ENCODE peak calls at places on chromosomes 3 and 15, in ten cellular contexts. A, C, L, S, V, M, I, Y, T and Q are unnamed samples.

GRCh38 chr3:78801923-78802587 is 965.7 kb downstream of the ROBO1 start:
- DNase-seq in A (no peak), C (no peak), L (no peak), S (no peak), V (no peak), M (no peak), I (no peak), Y (no peak), T (no peak), Q (no peak)

GRCh38 chr15:29774900-29775299 is 47.4 kb downstream of the TJP1 start:
- DNase-seq in A (no peak), C (no peak), L (no peak), S (no peak), V (no peak), M (no peak), I (peak), Y (no peak), T (no peak), Q (no peak)

GRCh38 chr3:55795736-55796135 is 308.6 kb upstream of the WNT5A start:
- DNase-seq in A (no peak), C (no peak), L (no peak), S (no peak), V (no peak), M (no peak), I (no peak), Y (no peak), T (no peak), Q (no peak)

GRCh38 chr3:158434412-158435038 is 136.5 kb upstream of the MLF1 start:
- DNase-seq in A (peak), C (peak), L (peak), S (peak), V (peak), M (peak), I (peak), Y (peak), T (peak), Q (no peak)

GRCh38 chr15:90239371-90239770 is 5.4 kb downstream of the GDPGP1 start:
- DNase-seq in A (no peak), C (no peak), L (no peak), S (no peak), V (no peak), M (no peak), I (no peak), Y (no peak), T (no peak), Q (no peak)

GRCh38 chr15:78437107-78437761 is 782 bp upstream of the IREB2 start:
- DNase-seq in A (peak), C (no peak), L (no peak), S (no peak), V (no peak), M (no peak), I (peak), Y (peak), T (no peak), Q (no peak)

GRCh38 chr3:159897331-159898075 is 91.1 kb upstream of the IL12A start:
- DNase-seq in A (no peak), C (no peak), L (no peak), S (no peak), V (no peak), M (no peak), I (no peak), Y (no peak), T (no peak), Q (no peak)

GRCh38 chr3:28574036-28574435 is 225.4 kb upstream of the AZI2 start:
- DNase-seq in A (no peak), C (no peak), L (no peak), S (no peak), V (no peak), M (no peak), I (no peak), Y (no peak), T (no peak), Q (no peak)

GRCh38 chr3:23676093-23676492 is 129.7 kb upstream of the UBE2E1 start:
- DNase-seq in A (no peak), C (no peak), L (no peak), S (no peak), V (no peak), M (no peak), I (no peak), Y (peak), T (no peak), Q (no peak)

GRCh38 chr3:13533823-13534435 is 15.0 kb upstream of the FBLN2 start:
- DNase-seq in A (no peak), C (no peak), L (peak), S (no peak), V (no peak), M (no peak), I (no peak), Y (no peak), T (no peak), Q (no peak)

GRCh38 chr3:53817809-53818208 is 28.4 kb downstream of the CHDH start:
- DNase-seq in A (no peak), C (no peak), L (no peak), S (no peak), V (no peak), M (no peak), I (no peak), Y (no peak), T (no peak), Q (no peak)

GRCh38 chr3:33392144-33392543 is 48.1 kb downstream of the UBP1 start:
- DNase-seq in A (no peak), C (no peak), L (no peak), S (no peak), V (no peak), M (no peak), I (no peak), Y (no peak), T (no peak), Q (no peak)

GRCh38 chr3:15292765-15293522 is 39.4 kb downstream of the SH3BP5 start:
- DNase-seq in A (no peak), C (no peak), L (peak), S (no peak), V (no peak), M (peak), I (no peak), Y (peak), T (no peak), Q (no peak)

GRCh38 chr3:130906374-130906995 is 12.6 kb downstream of the ATP2C1 start:
- DNase-seq in A (no peak), C (no peak), L (no peak), S (no peak), V (no peak), M (no peak), I (no peak), Y (no peak), T (no peak), Q (no peak)

GRCh38 chr3:144556392-144556791 is 584.8 kb downstream of the DIPK2A start:
- DNase-seq in A (no peak), C (no peak), L (no peak), S (no peak), V (no peak), M (no peak), I (no peak), Y (no peak), T (no peak), Q (no peak)

GRCh38 chr15:65682404-65682911 is 60.7 kb downstream of the SLC24A1 start:
- DNase-seq in A (no peak), C (no peak), L (no peak), S (no peak), V (no peak), M (no peak), I (no peak), Y (no peak), T (no peak), Q (no peak)

GRCh38 chr3:63998852-63999754 is 24.2 kb downstream of the PSMD6 start:
- DNase-seq in A (no peak), C (no peak), L (no peak), S (no peak), V (no peak), M (no peak), I (no peak), Y (no peak), T (no peak), Q (no peak)

GRCh38 chr3:17551333-17551732 is 191.1 kb downstream of the TBC1D5 start:
- DNase-seq in A (no peak), C (no peak), L (no peak), S (no peak), V (no peak), M (no peak), I (no peak), Y (no peak), T (peak), Q (no peak)

GRCh38 chr3:175338775-175339535 is 479.8 kb downstream of the NAALADL2 start:
- DNase-seq in A (no peak), C (peak), L (no peak), S (no peak), V (no peak), M (peak), I (peak), Y (peak), T (no peak), Q (no peak)

GRCh38 chr3:150699068-150699635 is 4.6 kb downstream of the ERICH6 start:
- DNase-seq in A (no peak), C (no peak), L (no peak), S (no peak), V (no peak), M (no peak), I (peak), Y (peak), T (peak), Q (no peak)

GRCh38 chr3:4996771-4997291 is 17.6 kb downstream of the BHLHE40 start:
- DNase-seq in A (no peak), C (no peak), L (no peak), S (peak), V (no peak), M (no peak), I (no peak), Y (no peak), T (no peak), Q (no peak)

GRCh38 chr15:67835349-67836133 is 4.3 kb downstream of the RNU6-1 start:
- DNase-seq in A (no peak), C (no peak), L (no peak), S (no peak), V (no peak), M (no peak), I (no peak), Y (peak), T (peak), Q (no peak)

GRCh38 chr15:63256433-63256884 is 20.9 kb upstream of the APH1B start:
- DNase-seq in A (no peak), C (peak), L (no peak), S (no peak), V (no peak), M (no peak), I (peak), Y (peak), T (no peak), Q (no peak)

GRCh38 chr3:28674212-28674611 is 325.6 kb upstream of the AZI2 start:
- DNase-seq in A (no peak), C (no peak), L (no peak), S (no peak), V (no peak), M (no peak), I (no peak), Y (no peak), T (no peak), Q (no peak)

GRCh38 chr3:127081001-127081720 is 98.2 kb downstream of the PLXNA1 start:
- DNase-seq in A (no peak), C (no peak), L (peak), S (no peak), V (no peak), M (peak), I (no peak), Y (no peak), T (no peak), Q (peak)

GRCh38 chr15:55110446-55110845 is 86.3 kb downstream of the RSL24D1 start:
- DNase-seq in A (no peak), C (no peak), L (no peak), S (no peak), V (no peak), M (no peak), I (no peak), Y (no peak), T (no peak), Q (no peak)

GRCh38 chr3:14846481-14846880 is 27.7 kb downstream of the FGD5 start:
- DNase-seq in A (no peak), C (no peak), L (no peak), S (no peak), V (no peak), M (no peak), I (no peak), Y (no peak), T (no peak), Q (no peak)

GRCh38 chr3:188007897-188008296 is 146.1 kb upstream of the LPP start:
- DNase-seq in A (no peak), C (no peak), L (no peak), S (no peak), V (no peak), M (peak), I (no peak), Y (no peak), T (no peak), Q (no peak)

GRCh38 chr3:34675383-34676120 is 877.1 kb downstream of the PDCD6IP start:
- DNase-seq in A (no peak), C (no peak), L (no peak), S (no peak), V (no peak), M (no peak), I (no peak), Y (no peak), T (no peak), Q (no peak)

GRCh38 chr15:100863406-100864198 is 16.0 kb upstream of the ALDH1A3 start:
- DNase-seq in A (no peak), C (no peak), L (peak), S (no peak), V (peak), M (peak), I (no peak), Y (peak), T (no peak), Q (peak)

GRCh38 chr3:103059481-103059880 is 624.7 kb downstream of the ZPLD1 start:
- DNase-seq in A (no peak), C (peak), L (no peak), S (no peak), V (no peak), M (no peak), I (no peak), Y (no peak), T (no peak), Q (no peak)

GRCh38 chr15:66882251-66883020 is 180.4 kb downstream of the SMAD6 start:
- DNase-seq in A (no peak), C (no peak), L (peak), S (peak), V (no peak), M (peak), I (peak), Y (peak), T (no peak), Q (no peak)

GRCh38 chr15:35741881-35742280 is 195.9 kb upstream of the DPH6 start:
- DNase-seq in A (no peak), C (no peak), L (no peak), S (no peak), V (no peak), M (no peak), I (no peak), Y (no peak), T (no peak), Q (no peak)

GRCh38 chr15:77083381-77084160 is 12.7 kb upstream of the TSPAN3 start:
- DNase-seq in A (peak), C (peak), L (peak), S (peak), V (peak), M (peak), I (peak), Y (peak), T (peak), Q (peak)

GRCh38 chr15:98548172-98548971 is 100.0 kb upstream of the IGF1R start:
- DNase-seq in A (peak), C (peak), L (peak), S (no peak), V (peak), M (peak), I (peak), Y (peak), T (peak), Q (peak)

GRCh38 chr15:60301024-60301423 is 96.8 kb downstream of the ANXA2 start:
- DNase-seq in A (no peak), C (no peak), L (no peak), S (no peak), V (no peak), M (no peak), I (peak), Y (no peak), T (peak), Q (no peak)

GRCh38 chr15:97961067-97961954 is 808 bp downstream of the ARRDC4 start:
- DNase-seq in A (no peak), C (peak), L (peak), S (no peak), V (peak), M (peak), I (peak), Y (peak), T (peak), Q (peak)

GRCh38 chr15:101025116-101025885 is 106.1 kb downstream of the LRRK1 start:
- DNase-seq in A (peak), C (no peak), L (no peak), S (peak), V (no peak), M (no peak), I (no peak), Y (no peak), T (no peak), Q (no peak)

GRCh38 chr15:69340243-69340991 is 41.7 kb downstream of the PAQR5 start:
- DNase-seq in A (no peak), C (no peak), L (no peak), S (no peak), V (no peak), M (no peak), I (no peak), Y (no peak), T (no peak), Q (no peak)